ENCODE peak calls at places on chromosomes 5 and 9, in five cellular contexts. A is fibroblast of pulmonary artery, O is NCI-H2029, N is ELR, C is prostate gland. M is an unnamed sample.

GRCh38 chr5:126360467-126360866 is 62.7 kb upstream of the GRAMD2B start:
- DNase-seq in A (no peak), O (no peak), N (no peak), C (no peak), M (no peak)

GRCh38 chr9:112093147-112093874 is 81.8 kb downstream of the SUSD1 start:
- DNase-seq in A (no peak), O (no peak), N (no peak), C (no peak), M (no peak)

GRCh38 chr9:124452841-124453585 is 2.8 kb downstream of the ADGRD2 start:
- DNase-seq in A (no peak), O (no peak), N (no peak), C (no peak), M (no peak)

GRCh38 chr5:15550502-15551115 is 50.6 kb downstream of the FBXL7 start:
- DNase-seq in A (peak), O (no peak), N (no peak), C (peak), M (no peak)

GRCh38 chr9:99451121-99451606 is 229.1 kb downstream of the SEC61B start:
- DNase-seq in A (no peak), O (no peak), N (no peak), C (no peak), M (no peak)

GRCh38 chr5:149543361-149544198 is 7.7 kb downstream of the CSNK1A1 start:
- DNase-seq in A (peak), O (no peak), N (no peak), C (no peak), M (no peak)

GRCh38 chr9:111039203-111039907 is 1.1 kb upstream of the LPAR1 start:
- DNase-seq in A (no peak), O (no peak), N (no peak), C (peak), M (no peak)

GRCh38 chr9:5455181-5455580 is 4.8 kb downstream of the CD274 start:
- DNase-seq in A (peak), O (no peak), N (peak), C (no peak), M (peak)

GRCh38 chr9:117415584-117415937 is 704 bp upstream of the ASTN2 start:
- DNase-seq in A (no peak), O (no peak), N (no peak), C (no peak), M (no peak)

GRCh38 chr5:135729582-135729879 is 104.9 kb upstream of the SLC25A48 start:
- DNase-seq in A (no peak), O (no peak), N (peak), C (no peak), M (no peak)

GRCh38 chr9:33881635-33882034 is 64.7 kb downstream of the UBE2R2 start:
- DNase-seq in A (no peak), O (no peak), N (peak), C (no peak), M (peak)

GRCh38 chr5:122907238-122907637 is 61.8 kb downstream of the SNX24 start:
- DNase-seq in A (peak), O (no peak), N (peak), C (no peak), M (peak)

GRCh38 chr5:159971038-159971437 is 37.9 kb upstream of the TTC1 start:
- DNase-seq in A (peak), O (no peak), N (peak), C (no peak), M (no peak)

GRCh38 chr5:59124983-59125960 is 542.4 kb downstream of the RAB3C start:
- DNase-seq in A (peak), O (peak), N (peak), C (no peak), M (peak)

GRCh38 chr9:105864248-105864898 is 170.0 kb downstream of the TMEM38B start:
- DNase-seq in A (no peak), O (no peak), N (no peak), C (no peak), M (no peak)

GRCh38 chr5:131198625-131199024 is 27.9 kb downstream of the LYRM7 start:
- DNase-seq in A (no peak), O (no peak), N (peak), C (no peak), M (peak)

GRCh38 chr5:148785223-148785622 is 41.2 kb upstream of the ADRB2 start:
- DNase-seq in A (no peak), O (no peak), N (no peak), C (no peak), M (no peak)

GRCh38 chr5:151555760-151556576 is 35.2 kb downstream of the FAT2 start:
- DNase-seq in A (no peak), O (no peak), N (no peak), C (no peak), M (no peak)

GRCh38 chr5:78791416-78792100 is 143.0 kb upstream of the LHFPL2 start:
- DNase-seq in A (no peak), O (no peak), N (no peak), C (no peak), M (no peak)

GRCh38 chr9:120944434-120945125 is 18.0 kb upstream of the TRAF1 start:
- DNase-seq in A (no peak), O (no peak), N (no peak), C (no peak), M (no peak)

GRCh38 chr5:151758430-151759241 is at the start of gene ATOX1:
- DNase-seq in A (peak), O (peak), N (peak), C (peak), M (peak)

GRCh38 chr5:683619-684481 is 9.3 kb downstream of the TPPP start:
- DNase-seq in A (no peak), O (no peak), N (no peak), C (no peak), M (no peak)

GRCh38 chr9:108885643-108886348 is 23.7 kb downstream of the ACTL7A start:
- DNase-seq in A (peak), O (peak), N (peak), C (no peak), M (peak)

GRCh38 chr5:59648949-59649921 is 244.3 kb downstream of the PDE4D start:
- DNase-seq in A (peak), O (no peak), N (no peak), C (no peak), M (no peak)

GRCh38 chr5:139388198-139388821 is 1.4 kb downstream of the MZB1 start:
- DNase-seq in A (no peak), O (no peak), N (no peak), C (peak), M (no peak)

GRCh38 chr9:134010310-134010709 is 15.0 kb upstream of the BRD3OS start:
- DNase-seq in A (no peak), O (no peak), N (no peak), C (no peak), M (no peak)

GRCh38 chr9:114895605-114896004 is 34.8 kb downstream of the TNFSF8 start:
- DNase-seq in A (peak), O (no peak), N (no peak), C (no peak), M (peak)

GRCh38 chr5:153463806-153464205 is 26.7 kb upstream of the GRIA1 start:
- DNase-seq in A (peak), O (no peak), N (peak), C (no peak), M (peak)

GRCh38 chr5:147912015-147912414 is 5.7 kb upstream of the C5orf46 start:
- DNase-seq in A (no peak), O (no peak), N (no peak), C (no peak), M (no peak)

GRCh38 chr9:36848946-36849345 is 185.1 kb downstream of the PAX5 start:
- DNase-seq in A (no peak), O (no peak), N (no peak), C (no peak), M (no peak)

GRCh38 chr9:127817881-127818434 is 15.3 kb downstream of the FPGS start:
- DNase-seq in A (no peak), O (peak), N (no peak), C (no peak), M (peak)

GRCh38 chr9:73370053-73370452 is 218.4 kb downstream of the ANXA1 start:
- DNase-seq in A (no peak), O (no peak), N (peak), C (no peak), M (peak)

GRCh38 chr5:66810747-66811355 is 214.7 kb downstream of the MAST4 start:
- DNase-seq in A (peak), O (no peak), N (no peak), C (no peak), M (no peak)

GRCh38 chr5:139543423-139543991 is 17.6 kb upstream of the UBE2D2 start:
- DNase-seq in A (peak), O (no peak), N (no peak), C (no peak), M (no peak)

GRCh38 chr9:133773889-133774655 is 35.9 kb upstream of the SARDH start:
- DNase-seq in A (no peak), O (no peak), N (peak), C (no peak), M (no peak)

GRCh38 chr9:73782166-73782565 is 630.5 kb downstream of the ANXA1 start:
- DNase-seq in A (peak), O (no peak), N (peak), C (no peak), M (peak)

GRCh38 chr5:172902497-172903472 is 56.4 kb upstream of the RPL26L1 start:
- DNase-seq in A (peak), O (no peak), N (peak), C (peak), M (peak)

GRCh38 chr9:78605029-78605930 is 308.4 kb downstream of the PSAT1 start:
- DNase-seq in A (peak), O (no peak), N (no peak), C (no peak), M (no peak)

GRCh38 chr5:151244210-151244609 is 8.8 kb upstream of the GM2A start:
- DNase-seq in A (no peak), O (no peak), N (no peak), C (no peak), M (no peak)